ENCODE peak calls at places on chromosomes 6 and 20, in six cellular contexts. R, S, E, K, Y and B are unnamed samples.

GRCh38 chr6:160259585-160259984 is 964 bp upstream of the SLC22A2 start:
- DNase-seq in R (no peak), S (no peak), E (no peak), K (no peak), Y (no peak), B (no peak)

GRCh38 chr6:158869010-158869603 is 49.9 kb upstream of the EZR start:
- DNase-seq in R (no peak), S (no peak), E (no peak), K (no peak), Y (peak), B (no peak)

GRCh38 chr6:156776470-156776840 is 723 bp upstream of the ARID1B start:
- DNase-seq in R (peak), S (no peak), E (no peak), K (peak), Y (no peak), B (peak)

GRCh38 chr20:38430679-38431325 is 4.3 kb downstream of the SNHG17 start:
- DNase-seq in R (peak), S (no peak), E (no peak), K (no peak), Y (no peak), B (no peak)

GRCh38 chr6:107712523-107713213 is 111.4 kb downstream of the SCML4 start:
- DNase-seq in R (peak), S (no peak), E (peak), K (no peak), Y (no peak), B (no peak)

GRCh38 chr6:130033999-130034814 is 15.8 kb downstream of the L3MBTL3 start:
- DNase-seq in R (peak), S (no peak), E (no peak), K (no peak), Y (no peak), B (no peak)

GRCh38 chr6:155026366-155027045 is 31.4 kb downstream of the TIAM2 start:
- DNase-seq in R (peak), S (no peak), E (no peak), K (no peak), Y (no peak), B (no peak)

GRCh38 chr6:169851641-169852503 is 100.5 kb downstream of the ERMARD start:
- DNase-seq in R (peak), S (no peak), E (no peak), K (no peak), Y (no peak), B (no peak)

GRCh38 chr20:50467618-50468373 is 42.4 kb upstream of the PTPN1 start:
- DNase-seq in R (peak), S (no peak), E (peak), K (peak), Y (peak), B (no peak)

GRCh38 chr20:60224914-60225313 is 266.7 kb downstream of the CDH26 start:
- DNase-seq in R (peak), S (no peak), E (no peak), K (peak), Y (peak), B (no peak)

GRCh38 chr6:134447883-134448387 is 130.0 kb upstream of the SGK1 start:
- DNase-seq in R (peak), S (no peak), E (no peak), K (no peak), Y (no peak), B (no peak)

GRCh38 chr6:146905313-146905712 is 298.9 kb upstream of the STXBP5 start:
- DNase-seq in R (peak), S (no peak), E (no peak), K (no peak), Y (no peak), B (no peak)

GRCh38 chr6:39056191-39056590 is 7.6 kb downstream of the GLP1R start:
- DNase-seq in R (no peak), S (no peak), E (no peak), K (no peak), Y (no peak), B (no peak)

GRCh38 chr6:154276810-154277577 is 79.6 kb downstream of the IPCEF1 start:
- DNase-seq in R (peak), S (no peak), E (no peak), K (no peak), Y (peak), B (no peak)

GRCh38 chr6:161429921-161430490 is 156.1 kb upstream of the AGPAT4 start:
- DNase-seq in R (peak), S (no peak), E (no peak), K (no peak), Y (no peak), B (no peak)

GRCh38 chr6:10401004-10401536 is 13.8 kb downstream of the TFAP2A start:
- DNase-seq in R (peak), S (no peak), E (no peak), K (no peak), Y (no peak), B (no peak)

GRCh38 chr20:38032585-38033329 is 499 bp downstream of the TTI1 start:
- DNase-seq in R (no peak), S (no peak), E (peak), K (peak), Y (no peak), B (no peak)

GRCh38 chr6:39924283-39924682 is 10.0 kb downstream of the MOCS1 start:
- DNase-seq in R (no peak), S (no peak), E (no peak), K (no peak), Y (no peak), B (no peak)

GRCh38 chr20:50655325-50655880 is 35.9 kb downstream of the RIPOR3 start:
- DNase-seq in R (peak), S (peak), E (no peak), K (no peak), Y (no peak), B (no peak)

GRCh38 chr20:45229264-45230056 is 8.3 kb downstream of the SEMG2 start:
- DNase-seq in R (peak), S (no peak), E (no peak), K (peak), Y (peak), B (no peak)

GRCh38 chr20:53857723-53858236 is 212.6 kb downstream of the BCAS1 start:
- DNase-seq in R (no peak), S (peak), E (no peak), K (no peak), Y (no peak), B (no peak)

GRCh38 chr6:105678516-105678915 is 275.6 kb upstream of the PREP start:
- DNase-seq in R (peak), S (no peak), E (no peak), K (no peak), Y (no peak), B (no peak)

GRCh38 chr6:98777762-98778161 is 56.6 kb upstream of the POU3F2 start:
- DNase-seq in R (no peak), S (no peak), E (no peak), K (no peak), Y (no peak), B (no peak)

GRCh38 chr6:169005141-169005540 is 248.5 kb downstream of the THBS2 start:
- DNase-seq in R (no peak), S (no peak), E (no peak), K (no peak), Y (no peak), B (no peak)

GRCh38 chr6:147737084-147737483 is 228.6 kb downstream of the SAMD5 start:
- DNase-seq in R (no peak), S (no peak), E (no peak), K (no peak), Y (no peak), B (no peak)

GRCh38 chr20:62405108-62405980 is 1.7 kb downstream of the CABLES2 start:
- DNase-seq in R (peak), S (peak), E (no peak), K (no peak), Y (no peak), B (no peak)

GRCh38 chr6:159693894-159694545 is 979 bp upstream of the SOD2 start:
- DNase-seq in R (no peak), S (no peak), E (peak), K (peak), Y (peak), B (no peak)

GRCh38 chr20:43963872-43964791 is 49.5 kb downstream of the TOX2 start:
- DNase-seq in R (peak), S (peak), E (peak), K (peak), Y (no peak), B (no peak)

GRCh38 chr20:62802026-62802712 is 2.5 kb upstream of the OGFR start:
- DNase-seq in R (no peak), S (no peak), E (no peak), K (no peak), Y (no peak), B (no peak)

GRCh38 chr20:59728722-59729430 is 124.5 kb downstream of the PHACTR3 start:
- DNase-seq in R (no peak), S (no peak), E (no peak), K (no peak), Y (no peak), B (no peak)

GRCh38 chr6:98287876-98288275 is 546.5 kb upstream of the POU3F2 start:
- DNase-seq in R (no peak), S (no peak), E (no peak), K (no peak), Y (no peak), B (no peak)

GRCh38 chr6:154514481-154514880 is 4.0 kb upstream of the CNKSR3 start:
- DNase-seq in R (no peak), S (no peak), E (no peak), K (no peak), Y (no peak), B (no peak)

GRCh38 chr6:167296902-167297301 is 5.8 kb downstream of the UNC93A start:
- DNase-seq in R (no peak), S (no peak), E (no peak), K (no peak), Y (no peak), B (no peak)

GRCh38 chr6:168703970-168704369 is 263.0 kb downstream of the SMOC2 start:
- DNase-seq in R (no peak), S (no peak), E (no peak), K (no peak), Y (no peak), B (no peak)